ENCODE peak calls at places on chromosomes 7 and 10, in five cellular contexts. U is PC-3, W is GM23248, I is MM.1S, L is PC-9. J is an unnamed sample. For H3F3A and H3K9me2, the result is how much of the 10 kb centered on the place peaks cover.

GRCh38 chr7:13551503-13551902 is 438.0 kb downstream of the ETV1 start:
- DNase-seq in U (no peak), I (no peak), W (no peak), L (no peak), J (no peak)

GRCh38 chr10:71065659-71066058 is 146.7 kb upstream of the UNC5B start:
- DNase-seq in U (no peak), I (no peak), L (no peak), W (no peak), J (no peak)

GRCh38 chr7:452791-453455 is 66.7 kb downstream of the PDGFA start:
- DNase-seq in I (no peak), L (no peak), W (no peak), U (no peak), J (no peak)

GRCh38 chr10:52818019-52818418 is 45.4 kb upstream of the MBL2 start:
- DNase-seq in W (peak), I (peak), U (peak), L (peak), J (peak)

GRCh38 chr10:75632750-75633462 is 201.5 kb downstream of the LRMDA start:
- DNase-seq in I (no peak), W (peak), L (no peak), U (no peak), J (no peak)

GRCh38 chr10:60893231-60893630 is 50.8 kb downstream of the RHOBTB1 start:
- DNase-seq in W (no peak), L (no peak), U (peak), I (no peak), J (no peak)

GRCh38 chr10:33871557-33871956 is 537.1 kb upstream of the NRP1 start:
- DNase-seq in W (no peak), L (no peak), I (peak), U (no peak), J (no peak)

GRCh38 chr7:38831262-38831661 is 77.7 kb downstream of the VPS41 start:
- DNase-seq in W (peak), U (no peak), L (no peak), I (no peak), J (no peak)

GRCh38 chr10:3468919-3469638 is 296.5 kb upstream of the PITRM1 start:
- DNase-seq in W (peak), L (peak), I (peak), U (peak), J (no peak)

GRCh38 chr7:100351657-100352058 is 6.3 kb upstream of the PILRB start:
- DNase-seq in L (no peak), W (no peak), U (no peak), I (no peak), J (no peak)

GRCh38 chr10:63651864-63652263 is 130.7 kb downstream of the REEP3 start:
- DNase-seq in I (no peak), W (no peak), U (no peak), L (no peak), J (no peak)

GRCh38 chr10:6476989-6477388 is 103.1 kb downstream of the PRKCQ start:
- DNase-seq in U (no peak), L (peak), I (no peak), W (no peak), J (no peak)

GRCh38 chr7:143172354-143172753 is 10.9 kb upstream of the TAS2R39 start:
- DNase-seq in W (peak), U (peak), I (peak), L (peak), J (peak)

GRCh38 chr10:93028881-93029280 is 31.7 kb upstream of the CYP26C1 start:
- DNase-seq in I (no peak), L (peak), U (peak), W (peak), J (no peak)

DNA sequence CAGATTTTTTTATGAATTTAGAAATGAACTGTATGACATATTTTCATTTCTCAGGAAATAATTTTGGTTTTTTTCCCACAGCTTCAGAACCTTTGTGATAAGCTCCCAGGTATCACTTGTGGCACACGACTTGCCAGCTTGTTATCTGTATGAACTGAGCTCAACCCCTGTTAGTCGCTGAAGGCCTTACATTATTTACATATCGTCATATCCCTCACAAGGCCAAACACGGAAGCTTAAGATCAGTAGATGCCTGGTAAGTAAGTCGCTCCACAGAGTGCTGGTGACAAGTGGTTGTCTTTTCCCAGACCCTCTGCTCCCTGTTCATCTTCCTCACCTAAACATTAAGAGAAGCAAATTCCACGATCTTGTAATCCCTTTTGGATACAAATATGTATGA is 55.2 kb downstream of the RAPGEF5 start:
- DNase-seq in U (no peak), L (no peak), W (no peak), I (no peak), J (no peak)
- H3F3A ChIP-seq in U (under half), L (under half), W (under half), I (under half), J (under half)

GRCh38 chr7:22083711-22084289 is 138.1 kb upstream of the CDCA7L start:
- DNase-seq in I (peak), W (peak), U (peak), L (no peak), J (peak)
- TF ChIP-seq EZH2 in I (no peak), W (no peak), U (no peak), L (no peak), J (no peak)

GRCh38 chr10:87841215-87841614 is 22.1 kb downstream of the KLLN start:
- DNase-seq in L (no peak), I (no peak), W (peak), U (no peak), J (no peak)
- H3K9me2 ChIP-seq in L (under half), I (under half), W (under half), U (under half), J (under half)

GRCh38 chr10:23375366-23375765 is 30.8 kb upstream of the C10orf67 start:
- DNase-seq in I (no peak), W (no peak), U (no peak), L (no peak), J (no peak)
- H3F3A ChIP-seq in I (under half), W (under half), U (under half), L (under half), J (under half)

GRCh38 chr7:27192546-27193334 is 7.2 kb downstream of the HOXA13 start:
- DNase-seq in U (peak), I (no peak), L (no peak), W (peak), J (no peak)
- TF ChIP-seq EZH2 in U (no peak), I (no peak), L (no peak), W (no peak), J (peak)

GRCh38 chr10:86867149-86867548 is 90.3 kb downstream of the MMRN2 start:
- DNase-seq in I (no peak), U (no peak), L (no peak), W (no peak), J (no peak)
- H3K9me2 ChIP-seq in I (under half), U (under half), L (under half), W (under half), J (under half)

J was measured in GM23338.